ENCODE peak calls at places on chromosome 7, in five cellular contexts. J is HCT116, F is PC-3, X is GM23338, P is MM.1S. T is an unnamed sample.

GRCh38 chr7:69624431-69624830 is 26.2 kb downstream of the AUTS2 start:
- DNase-seq in J (no peak), F (no peak), X (no peak), P (no peak), T (peak; percentile 66)

GRCh38 chr7:39355664-39356063 is 210.5 kb upstream of the YAE1 start:
- DNase-seq in J (no peak), F (no peak), X (no peak), P (peak; percentile 13), T (no peak)

GRCh38 chr7:96670338-96671289 is 39.0 kb downstream of the SEM1 start:
- DNase-seq in J (no peak), F (no peak), X (no peak), P (no peak), T (no peak)

GRCh38 chr7:142813262-142813661 is 41.6 kb upstream of the EPHB6 start:
- DNase-seq in J (no peak), F (peak; percentile 97), X (peak; percentile 86), P (no peak), T (no peak)

GRCh38 chr7:50953820-50954219 is 171.1 kb upstream of the GRB10 start:
- DNase-seq in J (no peak), F (peak; percentile 83), X (no peak), P (no peak), T (no peak)

GRCh38 chr7:133434246-133434865 is 181.5 kb downstream of the EXOC4 start:
- DNase-seq in J (no peak), F (peak; percentile 30), X (peak; percentile 66), P (peak; percentile 40), T (peak; percentile 9)

GRCh38 chr7:105487559-105488218 is 34.4 kb downstream of the PUS7 start:
- DNase-seq in J (no peak), F (peak; percentile 58), X (no peak), P (peak; percentile 12), T (peak; percentile 33)

GRCh38 chr7:28125381-28126046 is 55.1 kb downstream of the JAZF1 start:
- DNase-seq in J (no peak), F (no peak), X (peak; percentile 69), P (no peak), T (no peak)

GRCh38 chr7:99618726-99619125 is 2.0 kb downstream of the ZSCAN25 start:
- DNase-seq in J (no peak), F (peak; percentile 94), X (no peak), P (no peak), T (no peak)

GRCh38 chr7:98066934-98067507 is 39.6 kb upstream of the LMTK2 start:
- DNase-seq in J (no peak), F (no peak), X (no peak), P (no peak), T (no peak)

GRCh38 chr7:88337556-88337955 is 30.9 kb upstream of the STEAP4 start:
- DNase-seq in J (no peak), F (peak; percentile 68), X (no peak), P (no peak), T (no peak)

GRCh38 chr7:17144313-17144712 is 154.1 kb upstream of the AHR start:
- DNase-seq in J (no peak), F (peak; percentile 78), X (no peak), P (no peak), T (no peak)

GRCh38 chr7:20331231-20331880 is 656 bp downstream of the ITGB8 start:
- DNase-seq in J (no peak), F (peak; percentile 42), X (peak; percentile 83), P (peak; percentile 70), T (peak; percentile 31)

GRCh38 chr7:40595129-40595528 is 460.3 kb downstream of the SUGCT start:
- DNase-seq in J (no peak), F (no peak), X (no peak), P (no peak), T (no peak)

GRCh38 chr7:69800495-69800894 is 202.2 kb downstream of the AUTS2 start:
- DNase-seq in J (no peak), F (no peak), X (peak; percentile 35), P (no peak), T (no peak)

GRCh38 chr7:3294432-3295100 is 6.5 kb upstream of the SDK1 start:
- DNase-seq in J (no peak), F (peak; percentile 7), X (peak; percentile 82), P (peak; percentile 68), T (no peak)

GRCh38 chr7:31948041-31948440 is 122.2 kb downstream of the PDE1C start:
- DNase-seq in J (no peak), F (peak; percentile 93), X (no peak), P (no peak), T (no peak)

GRCh38 chr7:44973610-44974401 is 5.0 kb downstream of the MYO1G start:
- DNase-seq in J (no peak), F (no peak), X (peak; percentile 39), P (peak; percentile 72), T (peak; percentile 55)

GRCh38 chr7:144057954-144058353 is 9.2 kb downstream of the OR2A5 start:
- DNase-seq in J (no peak), F (peak; percentile 88), X (no peak), P (no peak), T (no peak)

GRCh38 chr7:11130012-11130411 is 156.3 kb downstream of the PHF14 start:
- DNase-seq in J (no peak), F (no peak), X (no peak), P (no peak), T (no peak)

GRCh38 chr7:144516729-144517128 is 113.2 kb upstream of the NOBOX start:
- DNase-seq in J (no peak), F (no peak), X (peak; percentile 26), P (peak; percentile 60), T (no peak)

GRCh38 chr7:105776068-105776790 is 100.2 kb downstream of the ATXN7L1 start:
- DNase-seq in J (peak; percentile 94), F (peak; percentile 99), X (peak; percentile 96), P (no peak), T (no peak)

GRCh38 chr7:107076781-107077698 is 32.5 kb downstream of the PRKAR2B start:
- DNase-seq in J (no peak), F (peak; percentile 55), X (no peak), P (no peak), T (no peak)

GRCh38 chr7:7054252-7054830 is 128.0 kb upstream of the C1GALT1 start:
- DNase-seq in J (no peak), F (peak; percentile 3), X (no peak), P (no peak), T (no peak)

GRCh38 chr7:11737723-11738122 is 94.3 kb downstream of the THSD7A start:
- DNase-seq in J (no peak), F (peak; percentile 74), X (no peak), P (no peak), T (no peak)

GRCh38 chr7:92767427-92767826 is 68.9 kb downstream of the CDK6 start:
- DNase-seq in J (no peak), F (peak; percentile 37), X (no peak), P (no peak), T (no peak)

GRCh38 chr7:142445019-142445686 is 187.3 kb upstream of the PRSS58 start:
- DNase-seq in J (peak; percentile 12), F (peak; percentile 56), X (peak; percentile 88), P (peak; percentile 78), T (peak; percentile 11)

GRCh38 chr7:76296743-76297740 is 5.4 kb upstream of the HSPB1 start:
- DNase-seq in J (no peak), F (peak; percentile 59), X (no peak), P (no peak), T (no peak)
- H3K9me2 ChIP-seq in J (no peaks in the 10 kb centered on the region), F (no peaks in the 10 kb centered on the region), X (no peaks in the 10 kb centered on the region), P (no peaks in the 10 kb centered on the region), T (no peaks in the 10 kb centered on the region)

DNA sequence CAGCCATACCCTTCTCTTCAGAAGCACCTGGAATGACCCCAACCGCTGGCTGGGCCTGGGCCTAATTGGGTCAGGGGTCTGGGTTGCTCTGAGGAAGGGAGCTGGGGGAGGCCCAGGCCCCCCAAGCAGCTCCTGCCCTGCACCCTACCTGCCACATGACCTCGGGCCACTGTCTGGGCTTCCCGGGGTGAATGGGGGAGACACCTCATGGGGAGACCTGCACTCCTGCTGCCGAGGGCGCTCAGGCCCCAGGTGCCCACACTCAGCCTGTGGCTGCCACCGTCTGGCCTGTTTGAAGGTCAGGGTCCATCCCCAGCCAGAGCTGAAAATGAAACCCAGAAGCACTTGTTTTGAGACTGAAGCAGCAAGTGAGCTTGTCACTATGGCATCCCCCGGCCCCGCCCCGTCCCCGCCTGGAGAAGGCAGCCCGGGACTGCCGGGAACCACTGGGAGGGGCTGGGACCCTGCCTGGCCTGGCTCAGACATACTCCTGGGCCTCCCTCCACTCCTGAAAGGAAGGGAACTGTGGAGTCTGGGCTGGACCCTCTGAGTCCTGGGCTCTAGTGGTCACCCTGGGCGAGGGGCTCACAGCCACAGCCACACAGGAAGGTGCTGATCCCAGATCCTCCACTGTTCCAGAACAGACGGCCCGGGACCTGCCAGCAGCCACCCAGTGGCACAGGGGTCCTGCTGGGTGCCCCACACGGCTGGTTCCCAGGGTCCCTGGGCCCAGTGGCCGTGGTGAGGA is 7.4 kb upstream of the MICALL2 start:
- DNase-seq in J (no peak), F (peak; percentile 29), X (peak; percentile 51), P (peak; percentile 80), T (no peak)
- H2AFZ ChIP-seq in J (no peak overlapping the region), F (no peak overlapping the region), X (no peak overlapping the region), P (no peak overlapping the region), T (no peak overlapping the region)

GRCh38 chr7:47481656-47482012 is 100.3 kb downstream of the TNS3 start:
- DNase-seq in J (no peak), F (no peak), X (no peak), P (no peak), T (no peak)

GRCh38 chr7:47478017-47478344 is 103.9 kb downstream of the TNS3 start:
- DNase-seq in J (no peak), F (no peak), X (no peak), P (no peak), T (no peak)

GRCh38 chr7:47478926-47479791 is 102.8 kb downstream of the TNS3 start:
- DNase-seq in J (no peak), F (no peak), X (no peak), P (peak; percentile 66), T (no peak)

GRCh38 chr7:47480576-47481538 is 101.1 kb downstream of the TNS3 start:
- DNase-seq in J (no peak), F (no peak), X (peak; percentile 77), P (peak; percentile 91), T (no peak)

GRCh38 chr7:47479821-47480575 is 101.9 kb downstream of the TNS3 start:
- DNase-seq in J (no peak), F (no peak), X (no peak), P (peak; percentile 84), T (peak; percentile 57)
- H3K9me2 ChIP-seq in J (no peaks in the 10 kb centered on the region), F (no peaks in the 10 kb centered on the region), X (no peaks in the 10 kb centered on the region), P (no peaks in the 10 kb centered on the region), T (no peaks in the 10 kb centered on the region)

DNA sequence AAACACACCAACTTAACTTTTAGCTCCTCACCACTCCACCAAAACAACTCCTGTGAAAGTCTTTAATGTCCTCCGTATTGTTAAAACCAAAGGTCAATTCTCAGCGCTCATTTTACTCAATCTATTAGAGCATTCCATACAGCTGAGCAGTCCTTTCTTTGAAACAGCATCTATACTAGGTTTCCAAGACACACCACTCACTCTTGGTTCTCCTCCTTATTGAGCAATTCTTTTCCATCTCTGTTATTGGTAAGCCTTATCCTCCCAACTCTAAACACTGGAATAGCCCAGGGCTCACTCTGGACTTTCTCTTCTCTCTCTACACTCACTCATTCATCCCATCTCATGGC is 34.9 kb downstream of the COA1 start:
- DNase-seq in J (peak; percentile 55), F (peak; percentile 37), X (no peak), P (no peak), T (no peak)
- H2AFZ ChIP-seq in J (no peak overlapping the region), F (no peak overlapping the region), X (no peak overlapping the region), P (no peak overlapping the region), T (no peak overlapping the region)

T was measured in OCI-LY7.